ENCODE peak calls at places on chromosomes 16 and 17, in six cellular contexts. One of them, this sample, is unnamed.
A peak's percentile ranks its signal among the peaks of the same experiment; 100 is the strongest.

GRCh38 chr16:1317479-1318267 is 8.2 kb downstream of the UBE2I start:
- DNase-seq in CD8-positive, alpha-beta T cell: no peak
- DNase-seq in transverse colon: no peak
- DNase-seq in sigmoid colon: no peak
- DNase-seq in hepatocyte: no peak
- DNase-seq in left lung: no peak
- DNase-seq in this sample: no peak

GRCh38 chr16:73605309-73605708 is 557.4 kb upstream of the ZFHX3 start:
- DNase-seq in hepatocyte: no peak
- DNase-seq in CD8-positive, alpha-beta T cell: no peak
- DNase-seq in sigmoid colon: no peak
- DNase-seq in transverse colon: no peak
- DNase-seq in left lung: no peak
- DNase-seq in this sample: no peak

GRCh38 chr17:28500712-28501379 is 5.3 kb upstream of the FOXN1 start:
- DNase-seq in sigmoid colon: no peak
- DNase-seq in left lung: no peak
- DNase-seq in transverse colon: no peak
- DNase-seq in CD8-positive, alpha-beta T cell: no peak
- DNase-seq in hepatocyte: no peak
- DNase-seq in this sample: no peak

GRCh38 chr17:27473748-27474609 is 17.7 kb downstream of the KSR1 start:
- DNase-seq in sigmoid colon: peak; percentile 75
- DNase-seq in CD8-positive, alpha-beta T cell: peak; percentile 37
- DNase-seq in hepatocyte: peak; percentile 30
- DNase-seq in transverse colon: no peak
- DNase-seq in left lung: no peak
- DNase-seq in this sample: peak; percentile 53

GRCh38 chr17:82272495-82273326 is 789 bp downstream of the CSNK1D start:
- DNase-seq in transverse colon: peak; percentile 58
- DNase-seq in sigmoid colon: no peak
- DNase-seq in left lung: peak; percentile 67
- DNase-seq in hepatocyte: peak; percentile 53
- DNase-seq in CD8-positive, alpha-beta T cell: peak; percentile 16
- DNase-seq in this sample: peak; percentile 37

GRCh38 chr17:62760888-62761267 is 47.2 kb downstream of the MARCHF10 start:
- DNase-seq in sigmoid colon: no peak
- DNase-seq in CD8-positive, alpha-beta T cell: no peak
- DNase-seq in transverse colon: no peak
- DNase-seq in hepatocyte: no peak
- DNase-seq in left lung: no peak
- DNase-seq in this sample: no peak

GRCh38 chr16:67423015-67423414 is 6.7 kb upstream of the ZDHHC1 start:
- DNase-seq in hepatocyte: no peak
- DNase-seq in CD8-positive, alpha-beta T cell: no peak
- DNase-seq in transverse colon: no peak
- DNase-seq in left lung: no peak
- DNase-seq in sigmoid colon: no peak
- DNase-seq in this sample: no peak

GRCh38 chr16:88334517-88335149 is 48.1 kb upstream of the ZNF469 start:
- DNase-seq in left lung: no peak
- DNase-seq in CD8-positive, alpha-beta T cell: no peak
- DNase-seq in sigmoid colon: no peak
- DNase-seq in hepatocyte: no peak
- DNase-seq in transverse colon: no peak
- DNase-seq in this sample: no peak

GRCh38 chr16:83578146-83578545 is 229.6 kb upstream of the HSBP1 start:
- DNase-seq in left lung: no peak
- DNase-seq in sigmoid colon: no peak
- DNase-seq in CD8-positive, alpha-beta T cell: no peak
- DNase-seq in transverse colon: no peak
- DNase-seq in hepatocyte: no peak
- DNase-seq in this sample: no peak

GRCh38 chr17:27351741-27352140 is 57.8 kb downstream of the WSB1 start:
- DNase-seq in left lung: no peak
- DNase-seq in CD8-positive, alpha-beta T cell: no peak
- DNase-seq in sigmoid colon: no peak
- DNase-seq in transverse colon: no peak
- DNase-seq in hepatocyte: no peak
- DNase-seq in this sample: no peak

GRCh38 chr17:42894283-42895184 is 6.1 kb upstream of the G6PC1 start:
- DNase-seq in CD8-positive, alpha-beta T cell: no peak
- DNase-seq in hepatocyte: peak; percentile 60
- DNase-seq in sigmoid colon: peak; percentile 21
- DNase-seq in transverse colon: peak; percentile 71
- DNase-seq in left lung: no peak
- DNase-seq in this sample: no peak

GRCh38 chr16:48384305-48384981 is 770 bp downstream of the SIAH1 start:
- DNase-seq in transverse colon: peak; percentile 66
- DNase-seq in CD8-positive, alpha-beta T cell: no peak
- DNase-seq in sigmoid colon: peak; percentile 81
- DNase-seq in hepatocyte: peak; percentile 81
- DNase-seq in left lung: peak; percentile 78
- DNase-seq in this sample: peak; percentile 14

GRCh38 chr17:37179893-37180292 is 195.9 kb upstream of the C17orf78 start:
- DNase-seq in left lung: no peak
- DNase-seq in sigmoid colon: no peak
- DNase-seq in transverse colon: no peak
- DNase-seq in CD8-positive, alpha-beta T cell: no peak
- DNase-seq in hepatocyte: no peak
- DNase-seq in this sample: no peak

GRCh38 chr17:10583834-10584233 is 34.4 kb upstream of the MYH2 start:
- DNase-seq in left lung: no peak
- DNase-seq in CD8-positive, alpha-beta T cell: no peak
- DNase-seq in hepatocyte: no peak
- DNase-seq in sigmoid colon: no peak
- DNase-seq in transverse colon: no peak
- DNase-seq in this sample: no peak

GRCh38 chr17:32285770-32286517 is 20.3 kb downstream of the RHBDL3 start:
- DNase-seq in left lung: no peak
- DNase-seq in CD8-positive, alpha-beta T cell: no peak
- DNase-seq in transverse colon: no peak
- DNase-seq in sigmoid colon: no peak
- DNase-seq in hepatocyte: no peak
- DNase-seq in this sample: no peak

GRCh38 chr17:3474212-3474611 is 1.6 kb upstream of the ASPA start:
- DNase-seq in transverse colon: no peak
- DNase-seq in left lung: no peak
- DNase-seq in CD8-positive, alpha-beta T cell: no peak
- DNase-seq in sigmoid colon: no peak
- DNase-seq in hepatocyte: peak; percentile 53
- DNase-seq in this sample: no peak

GRCh38 chr16:31052131-31052530 is 18.8 kb downstream of the STX4 start:
- DNase-seq in left lung: peak; percentile 59
- DNase-seq in CD8-positive, alpha-beta T cell: no peak
- DNase-seq in hepatocyte: peak; percentile 74
- DNase-seq in transverse colon: peak; percentile 36
- DNase-seq in sigmoid colon: no peak
- DNase-seq in this sample: no peak

GRCh38 chr17:61338000-61338864 is 61.4 kb upstream of the TBX2 start:
- DNase-seq in transverse colon: no peak
- DNase-seq in hepatocyte: peak; percentile 28
- DNase-seq in sigmoid colon: no peak
- DNase-seq in left lung: no peak
- DNase-seq in CD8-positive, alpha-beta T cell: no peak
- DNase-seq in this sample: no peak

GRCh38 chr16:19853132-19853972 is 31.3 kb downstream of the GPRC5B start:
- DNase-seq in transverse colon: no peak
- DNase-seq in sigmoid colon: no peak
- DNase-seq in left lung: no peak
- DNase-seq in CD8-positive, alpha-beta T cell: no peak
- DNase-seq in hepatocyte: no peak
- DNase-seq in this sample: no peak

GRCh38 chr17:47266782-47267181 is 13.2 kb downstream of the ITGB3 start:
- DNase-seq in transverse colon: no peak
- DNase-seq in hepatocyte: no peak
- DNase-seq in left lung: no peak
- DNase-seq in sigmoid colon: no peak
- DNase-seq in CD8-positive, alpha-beta T cell: no peak
- DNase-seq in this sample: no peak

GRCh38 chr17:58324409-58325288 is 3.9 kb downstream of the TSPOAP1 start:
- DNase-seq in hepatocyte: peak; percentile 83
- DNase-seq in CD8-positive, alpha-beta T cell: no peak
- DNase-seq in left lung: no peak
- DNase-seq in transverse colon: peak; percentile 58
- DNase-seq in sigmoid colon: no peak
- DNase-seq in this sample: no peak

GRCh38 chr17:18991531-18992315 is 12.8 kb downstream of the FAM83G start:
- DNase-seq in CD8-positive, alpha-beta T cell: no peak
- DNase-seq in hepatocyte: no peak
- DNase-seq in left lung: no peak
- DNase-seq in sigmoid colon: no peak
- DNase-seq in transverse colon: no peak
- DNase-seq in this sample: no peak

GRCh38 chr17:44628234-44629188 is 27.8 kb upstream of the MEIOC start:
- DNase-seq in CD8-positive, alpha-beta T cell: no peak
- DNase-seq in sigmoid colon: no peak
- DNase-seq in transverse colon: no peak
- DNase-seq in left lung: no peak
- DNase-seq in hepatocyte: peak; percentile 19
- DNase-seq in this sample: no peak

DNA sequence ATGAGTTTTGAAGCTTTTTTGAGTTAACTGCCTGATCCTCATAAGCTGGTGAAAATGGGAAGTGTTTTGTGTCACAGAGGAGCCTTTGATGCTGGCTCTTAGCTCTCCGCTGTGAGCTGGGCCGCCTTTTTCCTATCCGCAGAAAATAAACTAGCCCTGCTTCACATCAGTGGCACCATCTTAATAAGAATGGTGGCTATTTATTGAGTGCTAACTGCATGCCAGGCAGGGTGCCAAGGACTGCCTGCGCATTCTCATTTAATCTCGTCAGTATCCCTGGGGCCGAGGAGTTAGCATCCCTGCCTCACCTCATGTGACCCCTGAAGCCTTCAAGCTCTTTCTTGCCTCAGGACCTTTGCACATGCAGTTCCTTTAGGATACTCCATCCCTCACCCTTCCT is 309.0 kb downstream of the CPPED1 start:
- DNase-seq in left lung: no peak
- DNase-seq in CD8-positive, alpha-beta T cell: no peak
- DNase-seq in sigmoid colon: no peak
- DNase-seq in transverse colon: no peak
- DNase-seq in hepatocyte: no peak
- DNase-seq in this sample: no peak
- H3K4me3 ChIP-seq in left lung: no peak overlapping the region
- H3K4me3 ChIP-seq in CD8-positive, alpha-beta T cell: no peak overlapping the region
- H3K4me3 ChIP-seq in sigmoid colon: no peak overlapping the region
- H3K4me3 ChIP-seq in transverse colon: no peak overlapping the region
- H3K4me3 ChIP-seq in hepatocyte: no peak overlapping the region
- H3K4me3 ChIP-seq in this sample: no peak overlapping the region

GRCh38 chr16:46961373-46962353 is 11.8 kb downstream of the DNAJA2 start:
- DNase-seq in transverse colon: no peak
- DNase-seq in CD8-positive, alpha-beta T cell: no peak
- DNase-seq in sigmoid colon: no peak
- DNase-seq in hepatocyte: no peak
- DNase-seq in left lung: no peak
- DNase-seq in this sample: peak; percentile 60
- H3K27ac ChIP-seq in transverse colon: no peak overlapping the region
- H3K27ac ChIP-seq in CD8-positive, alpha-beta T cell: peak overlapping the region; percentile 37
- H3K27ac ChIP-seq in sigmoid colon: peak overlapping the region; percentile 40
- H3K27ac ChIP-seq in hepatocyte: no peak overlapping the region
- H3K27ac ChIP-seq in left lung: peak overlapping the region; percentile 74
- H3K27ac ChIP-seq in this sample: peak overlapping the region; percentile 17

GRCh38 chr17:67920212-67920611 is 76.1 kb downstream of the C17orf58 start:
- DNase-seq in sigmoid colon: no peak
- DNase-seq in CD8-positive, alpha-beta T cell: no peak
- DNase-seq in left lung: no peak
- DNase-seq in hepatocyte: no peak
- DNase-seq in transverse colon: no peak
- DNase-seq in this sample: no peak
- H3K4me1 ChIP-seq in sigmoid colon: no peaks in the 10 kb centered on the region
- H3K4me1 ChIP-seq in CD8-positive, alpha-beta T cell: no peaks in the 10 kb centered on the region
- H3K4me1 ChIP-seq in left lung: no peaks in the 10 kb centered on the region
- H3K4me1 ChIP-seq in hepatocyte: no peaks in the 10 kb centered on the region
- H3K4me1 ChIP-seq in transverse colon: no peaks in the 10 kb centered on the region
- H3K4me1 ChIP-seq in this sample: no peaks in the 10 kb centered on the region

GRCh38 chr17:80773243-80773991 is 218.2 kb upstream of the CHMP6 start:
- DNase-seq in hepatocyte: no peak
- DNase-seq in left lung: peak; percentile 30
- DNase-seq in CD8-positive, alpha-beta T cell: no peak
- DNase-seq in transverse colon: peak; percentile 58
- DNase-seq in sigmoid colon: peak; percentile 98
- DNase-seq in this sample: no peak
- H3K4me3 ChIP-seq in hepatocyte: no peak overlapping the region
- H3K4me3 ChIP-seq in left lung: no peak overlapping the region
- H3K4me3 ChIP-seq in CD8-positive, alpha-beta T cell: no peak overlapping the region
- H3K4me3 ChIP-seq in transverse colon: no peak overlapping the region
- H3K4me3 ChIP-seq in sigmoid colon: no peak overlapping the region
- H3K4me3 ChIP-seq in this sample: no peak overlapping the region

DNA sequence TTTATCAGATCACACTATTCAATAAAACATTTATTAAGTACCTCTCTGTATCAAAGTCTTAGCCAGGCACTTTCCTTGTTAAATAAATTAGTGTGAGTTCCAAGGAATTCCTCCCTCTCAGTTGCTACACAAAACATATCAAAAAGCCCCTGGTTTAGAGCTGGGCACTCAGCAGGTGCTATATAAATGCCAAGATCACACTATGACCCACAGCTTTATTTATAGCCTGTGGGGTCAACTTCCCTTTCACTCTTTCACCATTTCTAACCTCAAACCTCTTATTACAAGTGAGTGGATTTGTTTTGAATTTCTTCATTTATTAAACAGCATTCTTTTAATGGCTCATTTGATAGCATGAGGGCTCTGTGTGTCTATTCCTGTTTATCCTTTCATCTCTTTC is 112.6 kb upstream of the MPHOSPH6 start:
- DNase-seq in transverse colon: no peak
- DNase-seq in left lung: no peak
- DNase-seq in sigmoid colon: no peak
- DNase-seq in CD8-positive, alpha-beta T cell: no peak
- DNase-seq in hepatocyte: no peak
- DNase-seq in this sample: no peak
- H3K27ac ChIP-seq in transverse colon: no peak overlapping the region
- H3K27ac ChIP-seq in left lung: no peak overlapping the region
- H3K27ac ChIP-seq in sigmoid colon: no peak overlapping the region
- H3K27ac ChIP-seq in CD8-positive, alpha-beta T cell: no peak overlapping the region
- H3K27ac ChIP-seq in hepatocyte: no peak overlapping the region
- H3K27ac ChIP-seq in this sample: no peak overlapping the region

GRCh38 chr17:29707212-29707571 is 84.5 kb upstream of the CORO6 start:
- DNase-seq in sigmoid colon: no peak
- DNase-seq in transverse colon: no peak
- DNase-seq in left lung: no peak
- DNase-seq in CD8-positive, alpha-beta T cell: no peak
- DNase-seq in hepatocyte: no peak
- DNase-seq in this sample: no peak
- H3K4me1 ChIP-seq in sigmoid colon: peaks cover 20% of the 10 kb centered on the region
- H3K4me1 ChIP-seq in transverse colon: no peaks in the 10 kb centered on the region
- H3K4me1 ChIP-seq in left lung: peaks cover 15% of the 10 kb centered on the region
- H3K4me1 ChIP-seq in CD8-positive, alpha-beta T cell: peaks cover 42% of the 10 kb centered on the region
- H3K4me1 ChIP-seq in hepatocyte: peaks cover 8% of the 10 kb centered on the region
- H3K4me1 ChIP-seq in this sample: peaks cover 46% of the 10 kb centered on the region